ENCODE peak calls at places on chromosome 2, in six cellular contexts. F, E, G, A, I and Q are unnamed samples.

GRCh38 chr2:129301431-129301913 is 678.0 kb upstream of the RAB6C start:
- DNase-seq in I (no peak), E (no peak), A (no peak), G (no peak), F (no peak), Q (no peak)

GRCh38 chr2:128395640-128396499 is 77.2 kb upstream of the HS6ST1 start:
- DNase-seq in A (no peak), E (no peak), F (no peak), G (no peak), I (no peak), Q (no peak)

GRCh38 chr2:163877316-163877715 is 141.5 kb upstream of the FIGN start:
- DNase-seq in E (no peak), G (no peak), A (no peak), F (no peak), I (no peak), Q (no peak)

GRCh38 chr2:70978388-70979357 is at the start of gene ANKRD53:
- DNase-seq in F (peak; percentile 84), E (no peak), I (peak; percentile 34), G (no peak), A (no peak), Q (peak; percentile 91)

GRCh38 chr2:84217446-84217845 is 241.6 kb downstream of the SUCLG1 start:
- DNase-seq in G (no peak), E (no peak), I (no peak), F (no peak), A (no peak), Q (no peak)

GRCh38 chr2:207871506-207871905 is 101.8 kb upstream of the FZD5 start:
- DNase-seq in F (no peak), I (no peak), A (no peak), G (no peak), E (no peak), Q (no peak)

GRCh38 chr2:53516650-53517049 is 251.0 kb upstream of the CHAC2 start:
- DNase-seq in I (no peak), F (no peak), A (no peak), E (no peak), G (no peak), Q (no peak)

GRCh38 chr2:56040189-56040588 is 116.6 kb upstream of the EFEMP1 start:
- DNase-seq in I (no peak), F (no peak), E (no peak), G (no peak), A (no peak), Q (no peak)

GRCh38 chr2:104944495-104944894 is 90.6 kb downstream of the POU3F3 start:
- DNase-seq in A (peak; percentile 25), G (peak; percentile 6), F (peak; percentile 50), E (no peak), I (peak; percentile 38), Q (no peak)

GRCh38 chr2:216921057-216921456 is 61.2 kb upstream of the TNP1 start:
- DNase-seq in I (no peak), F (no peak), G (no peak), A (no peak), E (no peak), Q (no peak)

GRCh38 chr2:58633576-58634365 is 392.6 kb upstream of the FANCL start:
- DNase-seq in A (no peak), F (no peak), E (no peak), I (no peak), G (no peak), Q (no peak)

GRCh38 chr2:228507870-228508269 is 326.4 kb upstream of the SPHKAP start:
- DNase-seq in A (no peak), F (no peak), E (no peak), I (no peak), G (no peak), Q (no peak)